ENCODE peak calls at places on chromosomes 16 and 17, in eight cellular contexts. K is progenitor cell of endocrine pancreas; Q is AG09319; Z is CD4-positive, alpha-beta T cell; W is Panc1; B is heart right ventricle; C is bronchial epithelial cell; S is endothelial cell. T is an unnamed sample.

GRCh38 chr17:72987166-72987565 is 105.3 kb downstream of the SLC39A11 start:
- DNase-seq in K (no peak), Q (no peak), W (no peak), S (no peak), B (no peak), C (no peak), Z (no peak), T (no peak)

GRCh38 chr17:49490271-49490670 is 4.8 kb upstream of the NGFR start:
- DNase-seq in B (no peak), K (no peak), C (no peak), S (no peak), W (no peak), Q (no peak), Z (no peak), T (no peak)

GRCh38 chr17:82350182-82351030 is 8.6 kb upstream of the TEX19 start:
- DNase-seq in Z (no peak), W (no peak), K (no peak), B (peak), S (no peak), Q (no peak), C (no peak), T (peak)

GRCh38 chr17:30942311-30943079 is 20.8 kb downstream of the ADAP2 start:
- DNase-seq in S (no peak), K (no peak), Z (no peak), B (no peak), W (no peak), C (no peak), Q (no peak), T (no peak)

GRCh38 chr16:18804540-18804939 is 3.2 kb upstream of the ARL6IP1 start:
- DNase-seq in K (no peak), B (no peak), S (no peak), Q (no peak), W (no peak), Z (no peak), C (no peak), T (no peak)

GRCh38 chr16:31423241-31423640 is 4.9 kb downstream of the COX6A2 start:
- DNase-seq in S (no peak), K (no peak), Z (no peak), W (no peak), C (no peak), B (no peak), Q (no peak), T (no peak)

GRCh38 chr17:74512041-74512440 is 19.2 kb downstream of the CD300LB start:
- DNase-seq in W (no peak), Q (no peak), B (peak), S (no peak), Z (no peak), K (no peak), C (no peak), T (peak)

GRCh38 chr16:1283296-1283695 is 26.1 kb upstream of the UBE2I start:
- DNase-seq in C (no peak), W (no peak), Z (no peak), B (no peak), S (no peak), Q (no peak), K (no peak), T (no peak)

GRCh38 chr17:31787857-31788570 is 71.0 kb downstream of the COPRS start:
- DNase-seq in K (no peak), B (no peak), S (no peak), Z (no peak), C (peak), Q (peak), W (no peak), T (peak)

GRCh38 chr16:12242516-12242915 is 266.0 kb downstream of the SNX29 start:
- DNase-seq in Q (no peak), W (no peak), K (no peak), B (no peak), Z (no peak), C (no peak), S (no peak), T (no peak)

GRCh38 chr17:16352303-16352837 is 899 bp downstream of the CENPV start:
- DNase-seq in B (no peak), K (peak), Z (peak), Q (no peak), C (no peak), S (peak), W (no peak), T (peak)

DNA sequence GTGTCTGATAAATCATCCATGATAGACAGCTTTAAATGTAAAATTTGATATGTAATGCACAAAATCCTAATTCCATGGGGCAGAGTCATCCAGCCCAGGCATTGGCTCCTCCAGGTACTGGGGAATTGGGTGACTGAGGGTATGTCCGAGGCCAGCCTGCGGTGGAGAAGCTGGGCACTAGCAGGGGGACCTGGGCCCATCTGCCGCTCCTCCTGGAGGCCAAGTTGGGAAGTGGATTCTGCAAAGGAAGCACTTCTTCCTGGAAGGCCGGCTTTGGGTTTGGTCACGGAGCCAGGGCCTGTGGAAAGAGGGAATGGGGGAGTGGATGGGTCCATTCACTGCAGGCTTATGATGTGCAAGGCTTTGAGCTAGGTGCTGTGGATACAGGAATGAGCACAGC is 85.8 kb downstream of the GNAO1 start:
- DNase-seq in C (no peak), Z (no peak), B (no peak), W (no peak), S (peak), Q (no peak), K (no peak), T (peak)
- TF ChIP-seq CTCF in C (peak), Z (no peak), B (no peak), W (peak), S (peak), Q (no peak), K (peak), T (peak)

GRCh38 chr16:4307215-4308037 is 8.4 kb upstream of the GLIS2 start:
- DNase-seq in Z (peak), W (no peak), K (peak), Q (peak), C (peak), S (peak), B (peak), T (peak)
- TF ChIP-seq CTCF in Z (no peak), W (no peak), K (no peak), Q (no peak), C (no peak), S (no peak), B (no peak), T (no peak)

GRCh38 chr17:50721194-50722010 is 2.0 kb downstream of the LUC7L3 start:
- DNase-seq in K (no peak), W (no peak), S (no peak), Q (no peak), B (no peak), C (peak), Z (no peak), T (peak)

GRCh38 chr17:50719924-50720805 is 762 bp downstream of the LUC7L3 start:
- DNase-seq in Z (no peak), S (no peak), W (no peak), B (no peak), Q (no peak), K (no peak), C (no peak), T (peak)

GRCh38 chr17:50722746-50723145 is 3.3 kb downstream of the LUC7L3 start:
- DNase-seq in B (no peak), K (no peak), C (no peak), Q (no peak), Z (no peak), S (no peak), W (no peak), T (no peak)

GRCh38 chr17:50715471-50715870 is 3.9 kb upstream of the LUC7L3 start:
- DNase-seq in W (no peak), Z (no peak), B (no peak), C (no peak), Q (no peak), K (no peak), S (no peak), T (no peak)

GRCh38 chr17:50719144-50719923 is at the start of gene LUC7L3:
- DNase-seq in C (peak), Z (peak), S (peak), K (peak), Q (peak), W (no peak), B (peak), T (peak)
- TF ChIP-seq CTCF in C (no peak), Z (no peak), S (no peak), K (no peak), Q (no peak), W (no peak), B (no peak), T (no peak)

GRCh38 chr17:55549140-55549539 is 37.9 kb upstream of the SMIM36 start:
- DNase-seq in Q (no peak), W (no peak), C (peak), B (no peak), K (no peak), S (no peak), Z (no peak), T (peak)
- TF ChIP-seq CTCF in Q (peak), W (peak), C (no peak), B (no peak), K (no peak), S (peak), Z (no peak), T (no peak)

DNA sequence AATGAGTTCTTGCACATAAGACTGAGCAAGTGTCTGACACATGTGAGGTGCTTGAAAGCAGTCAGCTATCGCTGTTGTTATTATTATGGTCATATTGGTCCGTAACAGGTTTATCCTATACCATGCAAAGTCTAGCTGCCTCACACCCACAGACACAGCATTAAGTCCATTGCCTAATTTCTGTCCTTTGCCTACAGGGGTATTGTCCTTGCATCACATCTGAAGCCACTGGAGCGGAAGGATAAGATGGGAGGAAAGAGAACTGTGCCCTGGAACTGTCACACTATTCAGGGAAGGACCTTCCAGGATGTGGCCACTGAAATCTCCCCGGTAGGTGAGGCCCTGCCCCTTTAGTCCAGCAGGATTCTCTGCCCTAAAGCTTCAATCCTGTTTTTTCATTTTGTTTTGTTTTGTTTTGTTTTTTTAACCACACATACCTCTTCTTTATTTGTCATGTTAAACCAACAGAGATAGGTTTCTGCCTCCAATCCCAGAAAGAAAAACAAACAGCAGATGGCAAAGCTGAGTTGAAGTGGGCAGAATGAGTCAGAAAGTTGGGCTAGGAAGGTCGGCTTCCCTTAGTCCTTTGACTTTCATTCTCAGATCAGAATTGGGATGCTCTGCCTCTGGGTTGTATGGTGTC is 2.2 kb upstream of the EFTUD2 start:
- DNase-seq in W (no peak), C (peak), Q (peak), B (no peak), S (no peak), K (no peak), Z (no peak), T (peak)
- TF ChIP-seq CTCF in W (no peak), C (peak), Q (peak), B (no peak), S (no peak), K (no peak), Z (no peak), T (no peak)

DNA sequence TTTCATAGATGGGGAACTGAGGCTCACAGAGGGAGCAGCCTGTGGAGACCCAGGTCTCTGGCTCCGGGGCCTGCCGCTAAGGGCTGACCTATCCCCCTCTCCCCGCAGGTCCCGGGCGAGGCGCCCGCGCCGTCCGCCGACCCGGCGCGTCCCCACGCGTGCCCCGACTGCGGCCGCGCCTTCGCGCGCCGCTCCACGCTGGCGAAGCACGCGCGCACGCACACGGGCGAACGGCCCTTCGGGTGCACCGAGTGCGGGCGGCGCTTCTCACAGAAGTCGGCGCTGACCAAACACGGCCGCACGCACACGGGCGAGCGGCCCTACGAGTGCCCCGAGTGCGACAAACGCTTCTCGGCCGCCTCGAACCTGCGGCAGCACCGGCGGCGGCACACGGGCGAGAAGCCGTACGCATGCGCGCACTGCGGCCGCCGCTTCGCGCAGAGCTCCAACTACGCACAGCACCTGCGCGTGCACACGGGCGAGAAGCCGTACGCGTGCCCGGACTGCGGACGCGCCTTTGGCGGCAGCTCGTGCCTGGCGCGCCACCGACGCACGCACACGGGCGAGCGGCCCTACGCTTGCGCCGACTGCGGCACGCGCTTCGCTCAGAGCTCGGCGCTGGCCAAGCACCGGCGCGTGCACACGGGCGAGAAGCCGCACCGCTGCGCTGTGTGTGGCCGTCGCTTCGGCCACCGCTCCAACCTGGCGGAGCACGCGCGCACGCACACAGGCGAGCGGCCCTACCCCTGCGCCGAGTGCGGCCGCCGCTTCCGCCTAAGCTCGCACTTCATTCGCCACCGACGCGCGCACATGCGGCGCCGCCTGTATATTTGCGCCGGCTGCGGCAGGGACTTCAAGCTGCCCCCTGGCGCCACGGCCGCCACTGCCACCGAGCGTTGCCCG is 10.3 kb downstream of the ZNF771 start:
- DNase-seq in W (peak), Z (peak), K (peak), C (peak), B (peak), S (peak), Q (peak), T (peak)
- TF ChIP-seq CTCF in W (no peak), Z (no peak), K (peak), C (peak), B (no peak), S (no peak), Q (no peak), T (no peak)

GRCh38 chr17:7014995-7015586 is 2.7 kb downstream of the RNASEK start:
- DNase-seq in C (peak), K (no peak), Z (peak), B (no peak), W (no peak), Q (no peak), S (no peak), T (no peak)
- TF ChIP-seq CTCF in C (no peak), K (peak), Z (no peak), B (peak), W (peak), Q (no peak), S (peak), T (no peak)

T was measured in MCF 10A.